ENCODE peak calls at places on chromosomes 13 and 19, in five cellular contexts. J is WTC11, N is HepG2, A is GM12878, O is K562. X is an unnamed sample.

GRCh38 chr13:110405597-110406450 is 98.7 kb downstream of the COL4A2 start:
- DNase-seq in J (no peak), N (no peak), A (no peak), O (no peak), X (no peak)

GRCh38 chr19:29645491-29645867 is 19.8 kb upstream of the PLEKHF1 start:
- DNase-seq in J (no peak), N (no peak), A (no peak), O (no peak), X (no peak)

GRCh38 chr19:8252922-8253589 is 43.9 kb downstream of the CERS4 start:
- DNase-seq in J (peak), N (peak), A (peak), O (peak), X (peak)

GRCh38 chr19:36378625-36379509 is at the start of gene ZFP14:
- DNase-seq in J (peak), N (peak), A (peak), O (peak), X (peak)

GRCh38 chr19:58559275-58560006 is 1.0 kb upstream of the UBE2M start:
- DNase-seq in J (peak), N (peak), A (peak), O (peak), X (peak)

GRCh38 chr13:51244637-51245405 is 22.6 kb downstream of the FAM124A start:
- DNase-seq in J (peak), N (no peak), A (no peak), O (no peak), X (no peak)

GRCh38 chr13:106911602-106912001 is 343.7 kb upstream of the ARGLU1 start:
- DNase-seq in J (no peak), N (no peak), A (no peak), O (no peak), X (no peak)

GRCh38 chr13:36133950-36134349 is 2.8 kb upstream of the DCLK1 start:
- DNase-seq in J (no peak), N (no peak), A (no peak), O (no peak), X (no peak)

GRCh38 chr13:40187836-40188591 is 478.4 kb downstream of the FOXO1 start:
- DNase-seq in J (no peak), N (no peak), A (no peak), O (no peak), X (no peak)

GRCh38 chr19:47694466-47695273 is 18.6 kb upstream of the EHD2 start:
- DNase-seq in J (no peak), N (no peak), A (no peak), O (no peak), X (no peak)

DNA sequence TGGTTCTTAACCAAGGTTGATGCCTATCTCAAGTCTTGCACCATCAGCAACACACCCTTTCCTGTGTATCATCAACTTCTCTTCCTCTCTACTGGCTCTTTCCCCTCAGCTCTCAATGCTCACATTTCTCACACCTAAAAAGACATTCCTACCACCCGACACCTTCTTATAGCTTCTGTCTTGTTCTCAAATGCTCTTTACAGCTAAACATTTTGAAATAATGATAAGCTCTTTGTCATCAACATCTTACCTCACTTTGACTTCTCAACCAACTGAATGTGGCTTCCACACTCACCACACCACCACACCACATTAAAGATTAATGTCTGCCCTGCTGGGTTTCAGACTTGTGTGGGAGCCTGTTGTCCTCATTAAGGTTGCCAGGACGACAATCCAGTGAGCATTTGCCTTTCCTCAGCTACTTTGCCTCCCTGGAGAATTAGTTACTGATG is 67.8 kb downstream of the RXFP2 start:
- DNase-seq in J (no peak), N (no peak), A (no peak), O (no peak), X (no peak)
- TF ChIP-seq ESRRA in J (no peak), N (no peak), A (no peak), O (no peak), X (no peak)

GRCh38 chr19:22612316-22612715 is 21.8 kb upstream of the ZNF492 start:
- DNase-seq in J (no peak), N (no peak), A (no peak), O (no peak), X (no peak)

GRCh38 chr19:22608441-22608840 is 25.7 kb upstream of the ZNF492 start:
- DNase-seq in J (no peak), N (no peak), A (no peak), O (no peak), X (no peak)

GRCh38 chr19:22607653-22608430 is 26.3 kb upstream of the ZNF492 start:
- DNase-seq in J (no peak), N (no peak), A (no peak), O (no peak), X (no peak)

GRCh38 chr19:22609630-22610029 is 24.5 kb upstream of the ZNF492 start:
- DNase-seq in J (no peak), N (no peak), A (no peak), O (no peak), X (no peak)

GRCh38 chr19:22610121-22610520 is 24.0 kb upstream of the ZNF492 start:
- DNase-seq in J (no peak), N (no peak), A (no peak), O (no peak), X (no peak)
- TF ChIP-seq ESRRA in J (no peak), N (no peak), A (no peak), O (no peak), X (no peak)

DNA sequence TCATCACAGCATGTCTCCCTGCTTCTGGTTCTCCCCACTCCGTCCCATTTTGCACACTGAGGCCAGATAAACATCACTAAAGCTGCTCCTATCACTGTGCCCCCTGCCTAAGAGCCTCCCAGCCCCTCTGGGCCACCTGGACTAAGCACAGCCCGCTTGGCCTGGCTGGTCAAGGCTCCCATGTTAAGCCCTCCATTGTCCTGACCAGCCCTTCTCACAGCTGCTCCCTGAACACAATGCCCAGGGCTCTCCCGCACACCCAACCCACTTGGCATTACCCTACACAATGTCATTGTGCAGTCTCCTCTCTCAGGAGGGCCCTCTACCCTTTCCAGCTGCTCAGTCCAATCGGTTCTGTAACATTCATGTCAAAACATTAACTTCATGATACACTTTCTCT is 133.4 kb downstream of the NUFIP1 start:
- DNase-seq in J (no peak), N (no peak), A (no peak), O (no peak), X (no peak)
- TF ChIP-seq ESRRA in J (no peak), N (no peak), A (no peak), O (no peak), X (no peak)

GRCh38 chr13:93224545-93224944 is 2.1 kb upstream of the GPC6 start:
- DNase-seq in J (peak), N (peak), A (no peak), O (no peak), X (no peak)
- TF ChIP-seq ESRRA in J (no peak), N (peak), A (no peak), O (no peak), X (peak)

GRCh38 chr13:95708390-95708774 is 31.4 kb downstream of the DNAJC3 start:
- DNase-seq in J (no peak), N (no peak), A (no peak), O (no peak), X (no peak)

GRCh38 chr13:95706356-95706755 is 29.4 kb downstream of the DNAJC3 start:
- DNase-seq in J (no peak), N (no peak), A (no peak), O (no peak), X (no peak)

GRCh38 chr13:95707035-95707434 is 30.1 kb downstream of the DNAJC3 start:
- DNase-seq in J (no peak), N (no peak), A (no peak), O (no peak), X (no peak)

GRCh38 chr13:95709101-95709500 is 32.2 kb downstream of the DNAJC3 start:
- DNase-seq in J (no peak), N (no peak), A (no peak), O (no peak), X (no peak)

GRCh38 chr13:95707442-95708389 is 30.8 kb downstream of the DNAJC3 start:
- DNase-seq in J (no peak), N (no peak), A (no peak), O (no peak), X (no peak)
- TF ChIP-seq ESRRA in J (no peak), N (no peak), A (no peak), O (no peak), X (no peak)

GRCh38 chr13:31755803-31756212 is 16.5 kb downstream of the RXFP2 start:
- DNase-seq in J (no peak), N (no peak), A (no peak), O (no peak), X (no peak)
- TF ChIP-seq ESRRA in J (no peak), N (no peak), A (no peak), O (no peak), X (no peak)

GRCh38 chr13:105506463-105506862 is 1029.0 kb downstream of the EFNB2 start:
- DNase-seq in J (no peak), N (no peak), A (no peak), O (no peak), X (no peak)
- TF ChIP-seq ESRRA in J (no peak), N (no peak), A (no peak), O (no peak), X (no peak)

X was measured in A549.